ENCODE peak calls at places on chromosomes 16 and 17, in four cellular contexts. One of them, this sample, is unnamed.

GRCh38 chr16:66617728-66618127 is 13.2 kb downstream of the CMTM3 start:
- DNase-seq in fibroblast of the aortic adventitia: no peak
- DNase-seq in left ventricle myocardium inferior: no peak
- DNase-seq in cardiac fibroblast: no peak
- DNase-seq in this sample: no peak

GRCh38 chr16:88815901-88816589 is 4.3 kb upstream of the APRT start:
- DNase-seq in cardiac fibroblast: no peak
- DNase-seq in fibroblast of the aortic adventitia: no peak
- DNase-seq in left ventricle myocardium inferior: no peak
- DNase-seq in this sample: no peak

GRCh38 chr16:22235839-22236745 is 30.0 kb downstream of the EEF2K start:
- DNase-seq in fibroblast of the aortic adventitia: peak; percentile 65
- DNase-seq in left ventricle myocardium inferior: peak; percentile 23
- DNase-seq in cardiac fibroblast: peak; percentile 74
- DNase-seq in this sample: no peak

GRCh38 chr17:7440113-7440822 is 956 bp downstream of the FGF11 start:
- DNase-seq in left ventricle myocardium inferior: peak; percentile 71
- DNase-seq in cardiac fibroblast: peak; percentile 23
- DNase-seq in fibroblast of the aortic adventitia: peak; percentile 22
- DNase-seq in this sample: peak; percentile 90

GRCh38 chr16:3138823-3139426 is 4.1 kb downstream of the ZNF213 start:
- DNase-seq in left ventricle myocardium inferior: no peak
- DNase-seq in cardiac fibroblast: no peak
- DNase-seq in fibroblast of the aortic adventitia: no peak
- DNase-seq in this sample: no peak

GRCh38 chr16:30018731-30019158 is 4.3 kb upstream of the C16orf92 start:
- DNase-seq in fibroblast of the aortic adventitia: no peak
- DNase-seq in cardiac fibroblast: no peak
- DNase-seq in left ventricle myocardium inferior: no peak
- DNase-seq in this sample: no peak

GRCh38 chr16:2836646-2837508 is 6.8 kb downstream of the ZG16B start:
- DNase-seq in left ventricle myocardium inferior: no peak
- DNase-seq in cardiac fibroblast: no peak
- DNase-seq in fibroblast of the aortic adventitia: peak; percentile 9
- DNase-seq in this sample: no peak

GRCh38 chr17:74862108-74862901 is 2.6 kb upstream of the GRIN2C start:
- DNase-seq in left ventricle myocardium inferior: peak; percentile 65
- DNase-seq in fibroblast of the aortic adventitia: no peak
- DNase-seq in cardiac fibroblast: peak; percentile 57
- DNase-seq in this sample: peak; percentile 94

GRCh38 chr17:41527076-41528023 is 758 bp downstream of the KRT19 start:
- DNase-seq in cardiac fibroblast: peak; percentile 24
- DNase-seq in fibroblast of the aortic adventitia: no peak
- DNase-seq in left ventricle myocardium inferior: no peak
- DNase-seq in this sample: no peak

GRCh38 chr16:89047331-89048086 is 46.1 kb upstream of the ACSF3 start:
- DNase-seq in cardiac fibroblast: no peak
- DNase-seq in fibroblast of the aortic adventitia: no peak
- DNase-seq in left ventricle myocardium inferior: no peak
- DNase-seq in this sample: no peak

DNA sequence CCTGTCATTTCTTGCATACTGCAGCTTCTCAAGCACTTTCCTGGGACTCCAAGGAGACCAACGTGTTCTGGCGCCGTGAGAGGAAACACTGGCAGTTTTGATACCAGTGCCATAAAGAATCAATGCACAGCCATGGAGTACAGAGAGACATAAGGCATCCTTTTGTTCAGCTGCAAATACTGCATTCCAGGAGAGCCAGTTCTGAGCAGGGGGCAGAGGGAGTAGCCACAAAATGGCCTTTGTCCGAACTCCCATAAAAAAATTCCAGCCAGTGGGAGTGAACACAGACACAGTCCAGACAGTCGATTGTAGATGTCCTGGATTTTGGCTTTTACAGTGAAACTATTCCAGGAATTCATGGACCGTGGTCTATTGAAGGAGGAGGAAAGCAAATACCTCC is 36.2 kb upstream of the TEKT3 start:
- DNase-seq in fibroblast of the aortic adventitia: peak; percentile 78
- DNase-seq in left ventricle myocardium inferior: no peak
- DNase-seq in cardiac fibroblast: peak; percentile 81
- DNase-seq in this sample: no peak
- H3K4me3 ChIP-seq in fibroblast of the aortic adventitia: peak overlapping the region; percentile 32
- H3K4me3 ChIP-seq in left ventricle myocardium inferior: no peak overlapping the region
- H3K4me3 ChIP-seq in cardiac fibroblast: no peak overlapping the region
- H3K4me3 ChIP-seq in this sample: no peak overlapping the region

DNA sequence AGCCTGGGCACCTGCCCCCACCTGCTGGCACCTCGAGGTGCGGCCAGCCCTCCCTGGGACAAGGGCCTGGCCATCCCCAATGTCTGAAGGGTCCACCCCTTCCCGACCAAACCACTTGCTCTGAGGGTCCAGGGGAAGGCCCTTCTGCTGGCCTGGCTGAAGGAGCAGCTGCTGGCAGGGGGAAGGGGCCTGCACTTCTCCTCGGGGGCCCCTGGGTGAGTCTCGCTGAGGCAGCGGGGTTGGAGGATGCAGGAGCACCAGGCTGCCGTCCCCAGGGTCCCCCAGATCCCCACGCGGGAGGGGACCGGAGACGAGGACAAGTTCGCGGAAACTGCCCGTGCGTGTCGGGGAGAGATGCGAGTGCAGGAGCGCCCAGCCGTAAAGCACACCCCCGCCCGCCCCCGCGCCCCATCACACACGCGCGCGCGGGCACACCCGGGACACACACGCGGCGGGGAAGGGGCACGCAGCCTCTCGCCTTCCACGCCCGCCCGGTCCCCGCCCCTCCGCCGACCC is 725 bp upstream of the CACNA1H start:
- DNase-seq in cardiac fibroblast: no peak
- DNase-seq in left ventricle myocardium inferior: no peak
- DNase-seq in fibroblast of the aortic adventitia: no peak
- DNase-seq in this sample: peak; percentile 69
- H3K4me3 ChIP-seq in cardiac fibroblast: peak overlapping the region; percentile 7
- H3K4me3 ChIP-seq in left ventricle myocardium inferior: peak overlapping the region; percentile 62
- H3K4me3 ChIP-seq in fibroblast of the aortic adventitia: no peak overlapping the region
- H3K4me3 ChIP-seq in this sample: peak overlapping the region; percentile 69

DNA sequence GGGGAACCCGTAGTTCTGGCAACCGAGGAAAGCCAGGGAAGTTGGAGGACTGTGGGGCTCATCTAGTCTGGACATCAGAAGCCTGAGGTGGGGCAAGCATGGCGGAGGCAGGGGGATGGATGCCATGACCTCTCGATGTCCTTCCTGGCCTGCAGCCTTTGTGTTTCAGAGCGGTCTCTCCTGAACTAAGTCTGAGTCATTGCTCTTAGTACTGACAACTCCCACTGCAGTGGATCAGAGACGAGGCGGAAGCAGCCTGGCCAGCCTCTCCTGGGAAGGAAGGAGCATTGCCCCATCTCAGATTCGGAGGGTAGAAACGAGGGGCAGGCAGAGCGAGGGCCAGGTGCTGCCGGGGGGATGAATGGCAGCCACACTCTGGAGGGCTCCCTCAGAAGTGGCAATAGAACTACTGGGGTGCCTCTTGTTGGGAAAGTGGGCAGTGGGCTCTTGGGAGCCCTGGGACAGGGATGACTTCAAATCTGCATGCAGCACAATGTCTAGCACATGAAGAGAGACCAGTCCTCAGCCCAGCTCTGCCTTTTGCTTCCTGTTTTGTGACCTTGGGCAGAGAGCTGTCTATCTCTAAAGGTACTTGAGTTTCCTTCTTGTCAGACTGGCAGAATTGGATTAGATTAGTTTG is 3.6 kb upstream of the STAC2 start:
- DNase-seq in cardiac fibroblast: peak; percentile 77
- DNase-seq in left ventricle myocardium inferior: no peak
- DNase-seq in fibroblast of the aortic adventitia: peak; percentile 73
- DNase-seq in this sample: no peak
- H3K4me3 ChIP-seq in cardiac fibroblast: no peak overlapping the region
- H3K4me3 ChIP-seq in left ventricle myocardium inferior: no peak overlapping the region
- H3K4me3 ChIP-seq in fibroblast of the aortic adventitia: no peak overlapping the region
- H3K4me3 ChIP-seq in this sample: no peak overlapping the region

GRCh38 chr17:77319211-77320031 is 178.7 kb downstream of the SEC14L1 start:
- DNase-seq in left ventricle myocardium inferior: peak; percentile 83
- DNase-seq in fibroblast of the aortic adventitia: peak; percentile 78
- DNase-seq in cardiac fibroblast: peak; percentile 85
- DNase-seq in this sample: no peak
- H3K4me3 ChIP-seq in left ventricle myocardium inferior: peak overlapping the region; percentile 66
- H3K4me3 ChIP-seq in fibroblast of the aortic adventitia: peak overlapping the region; percentile 77
- H3K4me3 ChIP-seq in cardiac fibroblast: peak overlapping the region; percentile 84
- H3K4me3 ChIP-seq in this sample: no peak overlapping the region

DNA sequence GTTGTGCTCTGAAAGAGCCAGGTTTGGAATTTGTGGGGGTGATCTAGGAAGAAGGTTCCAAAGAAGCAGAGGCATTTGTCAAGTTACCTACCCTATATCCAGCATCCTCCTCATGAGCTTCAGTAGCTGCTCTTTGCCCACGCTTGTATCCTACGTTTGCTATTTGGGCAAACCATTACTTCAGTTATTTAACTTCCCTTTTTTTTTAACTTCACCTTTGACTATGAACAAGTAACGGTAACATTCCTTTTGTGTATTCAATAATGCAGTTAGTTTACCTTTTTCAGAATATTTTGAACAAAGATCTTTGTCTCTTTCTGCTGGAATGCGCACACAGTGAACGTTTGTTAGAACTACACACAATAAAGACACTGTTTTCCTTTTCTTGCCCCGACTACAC is 41.5 kb downstream of the CYB5B start:
- DNase-seq in cardiac fibroblast: no peak
- DNase-seq in fibroblast of the aortic adventitia: no peak
- DNase-seq in left ventricle myocardium inferior: no peak
- DNase-seq in this sample: no peak
- H3K4me3 ChIP-seq in cardiac fibroblast: no peak overlapping the region
- H3K4me3 ChIP-seq in fibroblast of the aortic adventitia: no peak overlapping the region
- H3K4me3 ChIP-seq in left ventricle myocardium inferior: no peak overlapping the region
- H3K4me3 ChIP-seq in this sample: no peak overlapping the region

This sample was measured in H1.